ENCODE peak calls at places on chromosome 16, in six cellular contexts. E, V, H, Y, J and A are unnamed samples.

GRCh38 chr16:74774223-74775139 is at the start of gene FA2H:
- DNase-seq in J (peak), V (peak), H (peak), Y (peak), E (peak), A (peak)

GRCh38 chr16:57600048-57600835 is 28.2 kb upstream of the ADGRG1 start:
- DNase-seq in V (peak), J (peak), H (no peak), E (peak), Y (peak), A (peak)

GRCh38 chr16:10950393-10950792 is 6.0 kb downstream of the CLEC16A start:
- DNase-seq in E (no peak), Y (no peak), J (no peak), H (no peak), V (no peak), A (peak)

GRCh38 chr16:86949116-86949515 is 368.1 kb downstream of the C16orf95 start:
- DNase-seq in H (no peak), E (no peak), Y (peak), V (no peak), J (no peak), A (no peak)

GRCh38 chr16:56869513-56870270 is 4.7 kb downstream of the SLC12A3 start:
- DNase-seq in E (peak), V (no peak), J (no peak), Y (peak), H (no peak), A (no peak)

GRCh38 chr16:25092489-25092888 is 19.1 kb upstream of the LCMT1 start:
- DNase-seq in Y (no peak), H (no peak), J (no peak), E (no peak), V (no peak), A (no peak)

GRCh38 chr16:47787695-47788094 is 326.6 kb downstream of the PHKB start:
- DNase-seq in H (no peak), E (no peak), V (no peak), Y (peak), J (no peak), A (no peak)

GRCh38 chr16:57051696-57052228 is 40.6 kb upstream of the CPNE2 start:
- DNase-seq in J (no peak), E (no peak), H (no peak), V (no peak), Y (no peak), A (no peak)

GRCh38 chr16:30972872-30973271 is 12.1 kb upstream of the HSD3B7 start:
- DNase-seq in V (no peak), J (no peak), H (no peak), E (no peak), Y (no peak), A (no peak)

GRCh38 chr16:521381-522210 is 5.9 kb upstream of the CAPN15 start:
- DNase-seq in Y (no peak), J (no peak), V (no peak), E (no peak), H (no peak), A (no peak)

GRCh38 chr16:87086575-87086974 is 230.6 kb downstream of the C16orf95 start:
- DNase-seq in J (peak), Y (no peak), V (no peak), E (no peak), H (no peak), A (no peak)

GRCh38 chr16:35319536-35320192 is 1860.3 kb downstream of the TP53TG3F start:
- DNase-seq in E (no peak), H (no peak), J (no peak), V (peak), Y (no peak), A (no peak)

GRCh38 chr16:88938119-88938932 is 38.7 kb downstream of the CBFA2T3 start:
- DNase-seq in V (no peak), E (no peak), J (no peak), Y (no peak), H (no peak), A (no peak)

GRCh38 chr16:11395008-11395948 is 50.0 kb downstream of the RMI2 start:
- DNase-seq in V (no peak), H (no peak), E (no peak), J (no peak), Y (no peak), A (no peak)

GRCh38 chr16:50844840-50845239 is 103.0 kb downstream of the CYLD start:
- DNase-seq in Y (no peak), J (peak), H (no peak), E (no peak), V (no peak), A (no peak)

GRCh38 chr16:84795338-84796053 is 24.3 kb upstream of the CRISPLD2 start:
- DNase-seq in H (no peak), J (peak), V (no peak), Y (no peak), E (no peak), A (no peak)

GRCh38 chr16:11253009-11253994 is 2.7 kb downstream of the SOCS1 start:
- DNase-seq in J (no peak), H (no peak), E (no peak), Y (no peak), V (no peak), A (no peak)

GRCh38 chr16:75433732-75434413 is 570 bp upstream of the CFDP1 start:
- DNase-seq in V (peak), Y (peak), E (peak), H (peak), J (peak), A (peak)

GRCh38 chr16:82152641-82153094 is 17.4 kb downstream of the MPHOSPH6 start:
- DNase-seq in H (no peak), Y (no peak), E (no peak), J (no peak), V (no peak), A (no peak)

GRCh38 chr16:2029350-2029749 is 2.6 kb downstream of the NHERF2 start:
- DNase-seq in E (no peak), J (no peak), H (no peak), Y (no peak), V (no peak), A (no peak)

GRCh38 chr16:70162041-70162451 is 11.5 kb upstream of the CLEC18C start:
- DNase-seq in Y (peak), E (no peak), H (no peak), J (no peak), V (peak), A (no peak)

GRCh38 chr16:21275529-21275928 is 2.6 kb downstream of the CRYM start:
- DNase-seq in J (peak), E (no peak), H (no peak), V (no peak), Y (no peak), A (no peak)

GRCh38 chr16:72723781-72724180 is 324.1 kb downstream of the ZFHX3 start:
- DNase-seq in V (no peak), E (no peak), J (no peak), H (no peak), Y (no peak), A (no peak)

GRCh38 chr16:16189842-16190241 is 33.5 kb downstream of the ABCC6 start:
- DNase-seq in E (no peak), V (no peak), H (no peak), Y (no peak), J (no peak), A (no peak)

GRCh38 chr16:12462690-12463646 is 340.7 kb downstream of the CPPED1 start:
- DNase-seq in E (no peak), V (peak), H (no peak), Y (peak), J (no peak), A (no peak)

GRCh38 chr16:25064967-25065366 is 46.6 kb upstream of the LCMT1 start:
- DNase-seq in V (peak), J (no peak), Y (no peak), H (peak), E (no peak), A (no peak)

GRCh38 chr16:64589836-64590235 is 532.0 kb downstream of the CDH11 start:
- DNase-seq in J (no peak), E (no peak), V (no peak), Y (no peak), H (no peak), A (no peak)

GRCh38 chr16:79658301-79659001 is 57.9 kb upstream of the MAF start:
- DNase-seq in J (peak), Y (no peak), H (no peak), E (no peak), V (peak), A (peak)

GRCh38 chr16:22948603-22949368 is 134.8 kb downstream of the HS3ST2 start:
- DNase-seq in J (peak), E (peak), Y (peak), H (peak), V (peak), A (peak)

GRCh38 chr16:72819345-72819744 is 228.6 kb downstream of the ZFHX3 start:
- DNase-seq in Y (no peak), V (no peak), H (no peak), J (no peak), E (no peak), A (no peak)

GRCh38 chr16:4684763-4685162 is 8.6 kb upstream of the NUDT16L1 start:
- DNase-seq in Y (no peak), V (no peak), E (no peak), J (no peak), H (no peak), A (no peak)

GRCh38 chr16:30875881-30876791 is 17.7 kb downstream of the BCL7C start:
- DNase-seq in Y (peak), H (no peak), E (peak), J (no peak), V (no peak), A (no peak)

GRCh38 chr16:49345829-49346228 is 27.8 kb upstream of the C16orf78 start:
- DNase-seq in J (peak), H (no peak), E (peak), Y (no peak), V (no peak), A (no peak)

GRCh38 chr16:709651-710499 is 4.3 kb upstream of the FBXL16 start:
- DNase-seq in Y (peak), E (no peak), H (peak), V (peak), J (no peak), A (peak)

GRCh38 chr16:67349172-67349571 is 22.6 kb downstream of the LRRC36 start:
- DNase-seq in V (no peak), E (peak), J (no peak), Y (peak), H (no peak), A (no peak)

GRCh38 chr16:3456374-3456773 is 12.9 kb downstream of the NAA60 start:
- DNase-seq in V (no peak), Y (peak), J (peak), H (no peak), E (no peak), A (no peak)

GRCh38 chr16:67886387-67886786 is 1.7 kb downstream of the NRN1L start:
- DNase-seq in V (no peak), H (no peak), E (no peak), Y (no peak), J (no peak), A (no peak)

GRCh38 chr16:30692381-30693074 is 6.4 kb upstream of the SRCAP start:
- DNase-seq in V (no peak), J (no peak), H (no peak), Y (no peak), E (no peak), A (no peak)